ENCODE peak calls at places on chromosomes 4 and X, in four cellular contexts. O is anterior cingulate cortex, Y is coronary artery, U is erythroblast. W is an unnamed sample.

GRCh38 chrX:72069380-72070160 is 62.1 kb downstream of the RTL5 start:
- DNase-seq in U (no peak), Y (no peak), O (no peak), W (no peak)

GRCh38 chrX:9614016-9614415 is 149.2 kb downstream of the TBL1X start:
- DNase-seq in U (no peak), Y (no peak), O (no peak), W (no peak)

GRCh38 chr4:40553995-40554394 is 75.7 kb downstream of the RBM47 start:
- DNase-seq in U (no peak), O (no peak), Y (no peak), W (no peak)

GRCh38 chrX:140799216-140799615 is 89.7 kb downstream of the LINC00632 start:
- DNase-seq in U (no peak), O (no peak), Y (no peak), W (no peak)

GRCh38 chr4:87530868-87531267 is 1.7 kb upstream of the SPARCL1 start:
- DNase-seq in U (no peak), O (peak), Y (peak), W (no peak)

GRCh38 chr4:171674781-171675180 is 138.4 kb upstream of the GALNTL6 start:
- DNase-seq in U (no peak), Y (no peak), O (no peak), W (no peak)

GRCh38 chr4:82493721-82494425 is 63.5 kb downstream of the ENOPH1 start:
- DNase-seq in O (no peak), U (no peak), Y (no peak), W (no peak)

GRCh38 chr4:185004562-185005208 is 13.6 kb upstream of the HELT start:
- DNase-seq in U (no peak), O (no peak), Y (no peak), W (no peak)

GRCh38 chrX:39167791-39168190 is 366.5 kb downstream of the MID1IP1 start:
- DNase-seq in Y (no peak), U (no peak), O (no peak), W (no peak)

GRCh38 chrX:39895228-39896110 is 202.3 kb downstream of the BCOR start:
- DNase-seq in O (no peak), U (no peak), Y (no peak), W (no peak)

GRCh38 chr4:110348711-110349383 is 127.1 kb upstream of the ENPEP start:
- DNase-seq in O (no peak), U (no peak), Y (no peak), W (no peak)

GRCh38 chr4:181550381-181550780 is 692.8 kb upstream of the TENM3 start:
- DNase-seq in U (no peak), Y (no peak), O (no peak), W (no peak)

GRCh38 chr4:57059890-57060716 is 50.1 kb downstream of the IGFBP7 start:
- DNase-seq in O (no peak), Y (no peak), U (no peak), W (no peak)

GRCh38 chr4:498328-498919 is 532 bp downstream of the ZNF721 start:
- DNase-seq in O (no peak), Y (no peak), U (peak), W (no peak)

GRCh38 chr4:112515278-112516075 is 503 bp downstream of the NEUROG2 start:
- DNase-seq in O (no peak), U (peak), Y (no peak), W (no peak)

GRCh38 chr4:71752383-71753042 is 31.4 kb downstream of the GC start:
- DNase-seq in U (no peak), Y (no peak), O (no peak), W (no peak)

GRCh38 chrX:108834036-108834435 is 97.7 kb upstream of the IRS4 start:
- DNase-seq in Y (no peak), O (no peak), U (no peak), W (no peak)